ENCODE peak calls at places on chromosome 3, in six cellular contexts. V is MCF 10A; F is neuronal stem cell; C is effector CD4-positive, alpha-beta T cell; Q is Daoy; A is stimulated activated naive CD8-positive, alpha-beta T cell treated with anti-CD3 and anti-CD28 coated beads, Interleukin-15, amount 100 ng/mL, for 72 hours. D is an unnamed sample.

GRCh38 chr3:151919446-151919845 is 46.0 kb downstream of the SUCNR1 start:
- DNase-seq in Q (no peak), C (no peak), A (no peak), V (no peak), F (no peak), D (no peak)

GRCh38 chr3:104523136-104523535 is 843.6 kb upstream of the ALCAM start:
- DNase-seq in C (no peak), F (no peak), Q (no peak), V (no peak), A (no peak), D (no peak)

GRCh38 chr3:18765672-18766071 is 340.5 kb upstream of the SATB1 start:
- DNase-seq in Q (no peak), V (no peak), A (no peak), C (no peak), F (no peak), D (no peak)

GRCh38 chr3:28575748-28576589 is 227.3 kb upstream of the AZI2 start:
- DNase-seq in C (no peak), V (peak; percentile 7), Q (peak; percentile 33), F (peak; percentile 52), A (no peak), D (no peak)

GRCh38 chr3:48708481-48708889 is 8.5 kb downstream of the IP6K2 start:
- DNase-seq in A (no peak), V (peak; percentile 72), Q (no peak), F (no peak), C (no peak), D (no peak)

GRCh38 chr3:25468866-25469319 is 40.8 kb downstream of the RARB start:
- DNase-seq in A (no peak), C (no peak), F (no peak), Q (no peak), V (no peak), D (peak; percentile 95)

GRCh38 chr3:9930804-9931418 is 2.7 kb upstream of the CRELD1 start:
- DNase-seq in Q (no peak), C (no peak), A (no peak), F (no peak), V (no peak), D (no peak)

GRCh38 chr3:123283657-123284398 is 82.1 kb downstream of the SEC22A start:
- DNase-seq in Q (no peak), A (no peak), F (no peak), V (no peak), C (no peak), D (no peak)

GRCh38 chr3:55292360-55292759 is 194.7 kb downstream of the WNT5A start:
- DNase-seq in A (no peak), Q (no peak), C (no peak), V (no peak), F (no peak), D (no peak)

GRCh38 chr3:186618318-186618938 is 5.6 kb downstream of the AHSG start:
- DNase-seq in Q (no peak), V (no peak), C (no peak), A (no peak), F (no peak), D (no peak)

GRCh38 chr3:185954366-185954723 is 16.5 kb upstream of the TRA2B start:
- DNase-seq in C (no peak), A (no peak), F (no peak), V (no peak), Q (no peak), D (no peak)

GRCh38 chr3:4680227-4680691 is 187.1 kb downstream of the ITPR1 start:
- DNase-seq in F (no peak), A (no peak), C (no peak), V (no peak), Q (peak; percentile 24), D (no peak)

GRCh38 chr3:140233702-140234101 is 298.7 kb downstream of the CLSTN2 start:
- DNase-seq in Q (no peak), V (no peak), C (no peak), A (no peak), F (no peak), D (no peak)

GRCh38 chr3:156802827-156803606 is 23.1 kb upstream of the LEKR1 start:
- DNase-seq in C (no peak), F (no peak), A (no peak), V (no peak), Q (no peak), D (no peak)

GRCh38 chr3:178562143-178562868 is 26.1 kb downstream of the KCNMB2 start:
- DNase-seq in V (peak; percentile 38), F (no peak), C (no peak), Q (no peak), A (no peak), D (no peak)

GRCh38 chr3:176293277-176293676 is 904.0 kb downstream of the TBL1XR1 start:
- DNase-seq in F (no peak), C (no peak), Q (no peak), A (no peak), V (no peak), D (no peak)

GRCh38 chr3:134483195-134483890 is 2.4 kb downstream of the ANAPC13 start:
- DNase-seq in V (peak; percentile 45), Q (peak; percentile 86), F (no peak), A (no peak), C (no peak), D (no peak)

GRCh38 chr3:143585720-143586456 is 262.4 kb downstream of the SLC9A9 start:
- DNase-seq in C (no peak), Q (no peak), A (peak; percentile 18), V (no peak), F (no peak), D (peak; percentile 37)

GRCh38 chr3:188262913-188263683 is 109.1 kb downstream of the LPP start:
- DNase-seq in A (no peak), Q (peak; percentile 83), V (peak; percentile 62), F (no peak), C (no peak), D (peak; percentile 95)

GRCh38 chr3:147699175-147699838 is 290.1 kb downstream of the ZIC1 start:
- DNase-seq in C (no peak), Q (peak; percentile 15), V (peak; percentile 66), F (no peak), A (no peak), D (no peak)

GRCh38 chr3:182792901-182793662 is at the start of gene ATP11B:
- DNase-seq in F (peak; percentile 61), V (peak; percentile 62), Q (peak; percentile 74), A (peak; percentile 77), C (peak; percentile 75), D (peak; percentile 61)

GRCh38 chr3:9747267-9747666 is 2.5 kb upstream of the OGG1 start:
- DNase-seq in F (no peak), A (no peak), V (no peak), Q (no peak), C (no peak), D (no peak)

GRCh38 chr3:185760550-185760949 is 64.3 kb downstream of the IGF2BP2 start:
- DNase-seq in Q (no peak), A (no peak), C (no peak), V (no peak), F (no peak), D (no peak)

GRCh38 chr3:52059781-52060180 is 3.4 kb upstream of the DUSP7 start:
- DNase-seq in C (no peak), F (no peak), Q (no peak), A (no peak), V (no peak), D (no peak)

GRCh38 chr3:187889106-187889505 is 143.8 kb upstream of the BCL6 start:
- DNase-seq in A (no peak), V (no peak), F (no peak), C (no peak), Q (no peak), D (no peak)

GRCh38 chr3:184789314-184789998 is 22.5 kb upstream of the VPS8 start:
- DNase-seq in A (no peak), F (no peak), V (no peak), Q (no peak), C (no peak), D (no peak)

GRCh38 chr3:8660271-8660731 is 15.7 kb upstream of the SSUH2 start:
- DNase-seq in A (no peak), C (no peak), V (peak; percentile 9), Q (peak; percentile 50), F (no peak), D (peak; percentile 76)

GRCh38 chr3:82581350-82581749 is 819.9 kb upstream of the GBE1 start:
- DNase-seq in F (no peak), A (no peak), Q (no peak), C (no peak), V (no peak), D (no peak)

GRCh38 chr3:56835626-56836025 is 33.9 kb upstream of the ARHGEF3 start:
- DNase-seq in F (no peak), Q (no peak), A (no peak), C (no peak), V (peak; percentile 51), D (no peak)

GRCh38 chr3:177197041-177197933 is at the start of gene TBL1XR1:
- DNase-seq in F (peak; percentile 92), V (peak; percentile 95), Q (peak; percentile 95), A (peak; percentile 90), C (peak; percentile 85), D (peak; percentile 78)

GRCh38 chr3:153051427-153052095 is 110.5 kb upstream of the RAP2B start:
- DNase-seq in A (no peak), C (no peak), Q (peak; percentile 81), V (peak; percentile 84), F (no peak), D (no peak)

GRCh38 chr3:13624671-13625125 is 75.8 kb downstream of the FBLN2 start:
- DNase-seq in V (no peak), Q (no peak), F (no peak), C (no peak), A (no peak), D (no peak)